ENCODE peak calls at places on chromosomes 13 and 19, in four cellular contexts. One of them, this sample, is unnamed.
A peak's percentile ranks its signal among the peaks of the same experiment; 100 is the strongest.

GRCh38 chr13:58144616-58145015 is 513.1 kb downstream of the PCDH17 start:
- DNase-seq in BE2C: no peak
- DNase-seq in CD8-positive, alpha-beta T cell: no peak
- DNase-seq in fibroblast of mammary gland: no peak
- DNase-seq in this sample: no peak

GRCh38 chr13:79237981-79238380 is 168.1 kb downstream of the RBM26 start:
- DNase-seq in BE2C: no peak
- DNase-seq in CD8-positive, alpha-beta T cell: no peak
- DNase-seq in fibroblast of mammary gland: peak; percentile 1
- DNase-seq in this sample: no peak

GRCh38 chr13:94195715-94196114 is 283.8 kb downstream of the DCT start:
- DNase-seq in BE2C: no peak
- DNase-seq in fibroblast of mammary gland: peak; percentile 97
- DNase-seq in CD8-positive, alpha-beta T cell: no peak
- DNase-seq in this sample: no peak

GRCh38 chr13:40706439-40706838 is 40.0 kb upstream of the FOXO1 start:
- DNase-seq in CD8-positive, alpha-beta T cell: no peak
- DNase-seq in BE2C: no peak
- DNase-seq in fibroblast of mammary gland: no peak
- DNase-seq in this sample: no peak

GRCh38 chr19:54035215-54036178 is 28.2 kb downstream of the VSTM1 start:
- DNase-seq in fibroblast of mammary gland: peak; percentile 94
- DNase-seq in CD8-positive, alpha-beta T cell: no peak
- DNase-seq in BE2C: no peak
- DNase-seq in this sample: no peak

GRCh38 chr19:41128692-41129091 is 14.5 kb downstream of the CYP2F1 start:
- DNase-seq in fibroblast of mammary gland: no peak
- DNase-seq in BE2C: no peak
- DNase-seq in CD8-positive, alpha-beta T cell: no peak
- DNase-seq in this sample: no peak

GRCh38 chr13:74889321-74889720 is 592.6 kb downstream of the TBC1D4 start:
- DNase-seq in BE2C: no peak
- DNase-seq in CD8-positive, alpha-beta T cell: no peak
- DNase-seq in fibroblast of mammary gland: peak; percentile 48
- DNase-seq in this sample: no peak

GRCh38 chr19:47865166-47865565 is 6.1 kb downstream of the TPRX2 start:
- DNase-seq in fibroblast of mammary gland: no peak
- DNase-seq in BE2C: no peak
- DNase-seq in CD8-positive, alpha-beta T cell: no peak
- DNase-seq in this sample: no peak

GRCh38 chr13:91557328-91557727 is 158.9 kb downstream of the GPC5 start:
- DNase-seq in CD8-positive, alpha-beta T cell: no peak
- DNase-seq in fibroblast of mammary gland: no peak
- DNase-seq in BE2C: no peak
- DNase-seq in this sample: no peak

GRCh38 chr13:102141625-102142472 is 260.0 kb downstream of the FGF14 start:
- DNase-seq in CD8-positive, alpha-beta T cell: no peak
- DNase-seq in BE2C: no peak
- DNase-seq in fibroblast of mammary gland: peak; percentile 59
- DNase-seq in this sample: no peak

GRCh38 chr19:15251749-15252397 is 19.6 kb upstream of the EPHX3 start:
- DNase-seq in CD8-positive, alpha-beta T cell: no peak
- DNase-seq in BE2C: peak; percentile 72
- DNase-seq in fibroblast of mammary gland: peak; percentile 98
- DNase-seq in this sample: peak; percentile 92

GRCh38 chr13:82758056-82758455 is 1124.2 kb downstream of the SLITRK1 start:
- DNase-seq in fibroblast of mammary gland: peak; percentile 53
- DNase-seq in CD8-positive, alpha-beta T cell: no peak
- DNase-seq in BE2C: peak; percentile 57
- DNase-seq in this sample: no peak

GRCh38 chr13:33639158-33639557 is 178.8 kb upstream of the RFC3 start:
- DNase-seq in BE2C: no peak
- DNase-seq in CD8-positive, alpha-beta T cell: no peak
- DNase-seq in fibroblast of mammary gland: peak; percentile 99
- DNase-seq in this sample: peak; percentile 54

GRCh38 chr19:19866599-19867248 is 1.0 kb downstream of the ZNF253 start:
- DNase-seq in fibroblast of mammary gland: peak; percentile 9
- DNase-seq in BE2C: peak; percentile 17
- DNase-seq in CD8-positive, alpha-beta T cell: peak; percentile 54
- DNase-seq in this sample: no peak

GRCh38 chr19:5430237-5430636 is 25.0 kb upstream of the ZNRF4 start:
- DNase-seq in fibroblast of mammary gland: no peak
- DNase-seq in BE2C: no peak
- DNase-seq in CD8-positive, alpha-beta T cell: no peak
- DNase-seq in this sample: no peak

GRCh38 chr13:80341098-80341701 is at the start of gene SPRY2:
- DNase-seq in fibroblast of mammary gland: peak; percentile 96
- DNase-seq in CD8-positive, alpha-beta T cell: peak; percentile 41
- DNase-seq in BE2C: peak; percentile 96
- DNase-seq in this sample: peak; percentile 86

GRCh38 chr13:39684531-39685137 is 29.2 kb downstream of the COG6 start:
- DNase-seq in BE2C: no peak
- DNase-seq in CD8-positive, alpha-beta T cell: no peak
- DNase-seq in fibroblast of mammary gland: peak; percentile 64
- DNase-seq in this sample: no peak

GRCh38 chr19:1064661-1065605 is 2.0 kb upstream of the ARHGAP45 start:
- DNase-seq in fibroblast of mammary gland: peak; percentile 64
- DNase-seq in CD8-positive, alpha-beta T cell: peak; percentile 73
- DNase-seq in BE2C: peak; percentile 78
- DNase-seq in this sample: no peak

GRCh38 chr13:64819081-64819480 is 2411.1 kb downstream of the PCDH9 start:
- DNase-seq in BE2C: no peak
- DNase-seq in fibroblast of mammary gland: no peak
- DNase-seq in CD8-positive, alpha-beta T cell: no peak
- DNase-seq in this sample: no peak

GRCh38 chr19:33325920-33326319 is 23.6 kb upstream of the CEBPA start:
- DNase-seq in BE2C: no peak
- DNase-seq in fibroblast of mammary gland: peak; percentile 85
- DNase-seq in CD8-positive, alpha-beta T cell: no peak
- DNase-seq in this sample: no peak

GRCh38 chr13:98606296-98606695 is 29.4 kb upstream of the STK24 start:
- DNase-seq in BE2C: no peak
- DNase-seq in CD8-positive, alpha-beta T cell: no peak
- DNase-seq in fibroblast of mammary gland: no peak
- DNase-seq in this sample: no peak

GRCh38 chr19:38808741-38809140 is 4.0 kb downstream of the LGALS4 start:
- DNase-seq in CD8-positive, alpha-beta T cell: no peak
- DNase-seq in BE2C: no peak
- DNase-seq in fibroblast of mammary gland: no peak
- DNase-seq in this sample: no peak

GRCh38 chr13:27403252-27403678 is 21.2 kb upstream of the GTF3A start:
- DNase-seq in CD8-positive, alpha-beta T cell: no peak
- DNase-seq in BE2C: no peak
- DNase-seq in fibroblast of mammary gland: peak; percentile 48
- DNase-seq in this sample: no peak

GRCh38 chr19:38975214-38975860 is at the start of gene FBXO17:
- DNase-seq in CD8-positive, alpha-beta T cell: no peak
- DNase-seq in BE2C: peak; percentile 72
- DNase-seq in fibroblast of mammary gland: peak; percentile 74
- DNase-seq in this sample: no peak

GRCh38 chr13:56932104-56932503 is 208.6 kb upstream of the PRR20A start:
- DNase-seq in CD8-positive, alpha-beta T cell: no peak
- DNase-seq in fibroblast of mammary gland: no peak
- DNase-seq in BE2C: no peak
- DNase-seq in this sample: no peak

GRCh38 chr13:35840991-35841604 is 290.1 kb downstream of the DCLK1 start:
- DNase-seq in BE2C: no peak
- DNase-seq in fibroblast of mammary gland: no peak
- DNase-seq in CD8-positive, alpha-beta T cell: no peak
- DNase-seq in this sample: no peak

GRCh38 chr13:40570930-40571329 is 95.5 kb downstream of the FOXO1 start:
- DNase-seq in CD8-positive, alpha-beta T cell: no peak
- DNase-seq in fibroblast of mammary gland: no peak
- DNase-seq in BE2C: no peak
- DNase-seq in this sample: no peak

GRCh38 chr19:15101479-15102082 is 5.6 kb upstream of the SYDE1 start:
- DNase-seq in fibroblast of mammary gland: peak; percentile 62
- DNase-seq in BE2C: peak; percentile 59
- DNase-seq in CD8-positive, alpha-beta T cell: no peak
- DNase-seq in this sample: no peak

GRCh38 chr19:19558636-19559035 is 20.6 kb downstream of the CILP2 start:
- DNase-seq in BE2C: no peak
- DNase-seq in fibroblast of mammary gland: no peak
- DNase-seq in CD8-positive, alpha-beta T cell: no peak
- DNase-seq in this sample: no peak

GRCh38 chr13:49436890-49437289 is 7.0 kb downstream of the CAB39L start:
- DNase-seq in fibroblast of mammary gland: peak; percentile 79
- DNase-seq in CD8-positive, alpha-beta T cell: no peak
- DNase-seq in BE2C: peak; percentile 9
- DNase-seq in this sample: peak; percentile 76

GRCh38 chr13:94696171-94696570 is 16.2 kb downstream of the SOX21 start:
- DNase-seq in fibroblast of mammary gland: no peak
- DNase-seq in CD8-positive, alpha-beta T cell: no peak
- DNase-seq in BE2C: no peak
- DNase-seq in this sample: no peak

GRCh38 chr13:108376308-108376707 is 106.8 kb downstream of the TNFSF13B start:
- DNase-seq in fibroblast of mammary gland: no peak
- DNase-seq in BE2C: no peak
- DNase-seq in CD8-positive, alpha-beta T cell: no peak
- DNase-seq in this sample: no peak

GRCh38 chr13:30222253-30222652 is 85.1 kb downstream of the KATNAL1 start:
- DNase-seq in BE2C: no peak
- DNase-seq in CD8-positive, alpha-beta T cell: no peak
- DNase-seq in fibroblast of mammary gland: peak; percentile 28
- DNase-seq in this sample: no peak

DNA sequence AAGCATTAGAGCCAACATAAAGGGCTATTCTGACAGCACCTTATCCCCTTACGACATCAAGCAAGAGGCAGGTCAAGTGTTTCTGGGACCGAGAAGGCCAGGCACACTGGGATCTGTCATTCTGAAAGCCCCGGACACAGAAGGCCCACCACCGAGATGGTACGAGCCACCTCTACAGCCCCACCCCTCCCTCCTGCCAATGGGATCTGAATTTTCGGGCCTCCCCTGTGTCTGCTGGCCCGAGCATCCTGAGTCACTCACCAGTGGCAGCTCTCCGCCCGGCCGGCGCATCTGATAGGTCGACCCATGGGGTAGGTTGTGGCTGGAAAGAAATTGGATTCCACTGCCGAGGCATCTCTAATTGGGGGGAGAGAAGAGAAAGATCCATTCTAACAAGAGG is 2.6 kb downstream of the TIMM44 start:
- DNase-seq in BE2C: no peak
- DNase-seq in fibroblast of mammary gland: no peak
- DNase-seq in CD8-positive, alpha-beta T cell: no peak
- DNase-seq in this sample: no peak
- TF ChIP-seq CTCF in BE2C: no peak
- TF ChIP-seq CTCF in fibroblast of mammary gland: no peak
- TF ChIP-seq CTCF in CD8-positive, alpha-beta T cell: no peak
- TF ChIP-seq CTCF in this sample: no peak

GRCh38 chr13:110089815-110090214 is 217.1 kb downstream of the COL4A1 start:
- DNase-seq in CD8-positive, alpha-beta T cell: no peak
- DNase-seq in fibroblast of mammary gland: no peak
- DNase-seq in BE2C: no peak
- DNase-seq in this sample: no peak
- TF ChIP-seq CTCF in CD8-positive, alpha-beta T cell: no peak
- TF ChIP-seq CTCF in fibroblast of mammary gland: peak; percentile 52
- TF ChIP-seq CTCF in BE2C: peak; percentile 38
- TF ChIP-seq CTCF in this sample: no peak

GRCh38 chr19:31099470-31100190 is 249.6 kb downstream of the TSHZ3 start:
- DNase-seq in fibroblast of mammary gland: peak; percentile 34
- DNase-seq in CD8-positive, alpha-beta T cell: no peak
- DNase-seq in BE2C: no peak
- DNase-seq in this sample: no peak
- TF ChIP-seq CTCF in fibroblast of mammary gland: no peak
- TF ChIP-seq CTCF in CD8-positive, alpha-beta T cell: no peak
- TF ChIP-seq CTCF in BE2C: no peak
- TF ChIP-seq CTCF in this sample: no peak

GRCh38 chr19:17079710-17080440 is 4.3 kb downstream of the MYO9B start:
- DNase-seq in CD8-positive, alpha-beta T cell: peak; percentile 74
- DNase-seq in fibroblast of mammary gland: peak; percentile 99
- DNase-seq in BE2C: peak; percentile 87
- DNase-seq in this sample: peak; percentile 45
- TF ChIP-seq CTCF in CD8-positive, alpha-beta T cell: peak; percentile 20
- TF ChIP-seq CTCF in fibroblast of mammary gland: peak; percentile 67
- TF ChIP-seq CTCF in BE2C: peak; percentile 72
- TF ChIP-seq CTCF in this sample: no peak

This sample was measured in ovary.